ENCODE peak calls at places on chromosomes 1 and 21, in eight cellular contexts. D, B, T, Z, N, C, J and X are unnamed samples.

GRCh38 chr1:8681317-8681650 is 136.2 kb downstream of the RERE start:
- DNase-seq in D (no peak), B (no peak), T (no peak), Z (no peak), N (no peak), C (no peak), J (no peak), X (no peak)

GRCh38 chr1:169601096-169601881 is 15.0 kb upstream of the F5 start:
- DNase-seq in D (no peak), B (no peak), T (peak; percentile 17), Z (peak; percentile 57), N (no peak), C (no peak), J (no peak), X (no peak)

GRCh38 chr1:222068937-222069336 is 327.0 kb upstream of the DUSP10 start:
- DNase-seq in D (no peak), B (no peak), T (no peak), Z (no peak), N (no peak), C (no peak), J (no peak), X (no peak)

GRCh38 chr1:5983361-5984103 is 8.7 kb downstream of the NPHP4 start:
- DNase-seq in D (no peak), B (no peak), T (peak; percentile 26), Z (no peak), N (no peak), C (no peak), J (no peak), X (no peak)

GRCh38 chr1:155527672-155528071 is 34.9 kb downstream of the ASH1L start:
- DNase-seq in D (no peak), B (no peak), T (no peak), Z (peak; percentile 16), N (no peak), C (no peak), J (no peak), X (no peak)

GRCh38 chr1:174157157-174157806 is 2.0 kb upstream of the RABGAP1L start:
- DNase-seq in D (no peak), B (no peak), T (no peak), Z (no peak), N (no peak), C (no peak), J (no peak), X (no peak)

GRCh38 chr21:34715985-34716596 is 47.3 kb downstream of the CLIC6 start:
- DNase-seq in D (no peak), B (no peak), T (no peak), Z (no peak), N (no peak), C (no peak), J (no peak), X (no peak)

GRCh38 chr1:17187065-17187464 is 17.9 kb upstream of the PADI1 start:
- DNase-seq in D (peak; percentile 56), B (no peak), T (no peak), Z (no peak), N (no peak), C (no peak), J (no peak), X (no peak)

GRCh38 chr1:56502700-56503245 is 76.6 kb downstream of the PLPP3 start:
- DNase-seq in D (no peak), B (no peak), T (no peak), Z (no peak), N (no peak), C (no peak), J (no peak), X (no peak)

GRCh38 chr1:29574871-29575270 is 338.5 kb downstream of the PTPRU start:
- DNase-seq in D (no peak), B (no peak), T (no peak), Z (no peak), N (no peak), C (no peak), J (no peak), X (no peak)

GRCh38 chr1:66652556-66652955 is 99.7 kb upstream of the DYNLT5 start:
- DNase-seq in D (no peak), B (no peak), T (no peak), Z (peak; percentile 13), N (no peak), C (no peak), J (no peak), X (no peak)

GRCh38 chr1:45512641-45513054 is 9.0 kb downstream of the PRDX1 start:
- DNase-seq in D (no peak), B (peak; percentile 64), T (peak; percentile 43), Z (peak; percentile 85), N (peak; percentile 55), C (no peak), J (peak; percentile 65), X (peak; percentile 62)

GRCh38 chr21:39348355-39349210 is at the start of gene HMGN1:
- DNase-seq in D (peak; percentile 88), B (peak; percentile 92), T (peak; percentile 86), Z (peak; percentile 94), N (peak; percentile 72), C (peak; percentile 95), J (peak; percentile 87), X (peak; percentile 90)

GRCh38 chr21:41758550-41758949 is 8.3 kb downstream of the RIPK4 start:
- DNase-seq in D (no peak), B (no peak), T (peak; percentile 80), Z (no peak), N (no peak), C (no peak), J (no peak), X (no peak)

GRCh38 chr1:180358649-180359048 is 128.6 kb downstream of the LHX4 start:
- DNase-seq in D (no peak), B (no peak), T (no peak), Z (no peak), N (no peak), C (no peak), J (peak; percentile 12), X (no peak)

GRCh38 chr1:7470904-7471638 is 300.0 kb upstream of the VAMP3 start:
- DNase-seq in D (no peak), B (peak; percentile 92), T (peak; percentile 95), Z (no peak), N (peak; percentile 83), C (peak; percentile 81), J (peak; percentile 46), X (peak; percentile 53)

GRCh38 chr1:200379431-200379755 is 30.4 kb downstream of the ZNF281 start:
- DNase-seq in D (no peak), B (no peak), T (peak; percentile 64), Z (no peak), N (no peak), C (no peak), J (no peak), X (no peak)

GRCh38 chr1:79877086-79877485 is 870.6 kb upstream of the ADGRL4 start:
- DNase-seq in D (no peak), B (no peak), T (no peak), Z (no peak), N (no peak), C (no peak), J (no peak), X (no peak)

GRCh38 chr1:79875187-79875586 is 868.7 kb upstream of the ADGRL4 start:
- DNase-seq in D (no peak), B (no peak), T (no peak), Z (no peak), N (no peak), C (no peak), J (no peak), X (no peak)

GRCh38 chr1:79874289-79874688 is 867.8 kb upstream of the ADGRL4 start:
- DNase-seq in D (no peak), B (no peak), T (no peak), Z (peak; percentile 15), N (no peak), C (no peak), J (no peak), X (no peak)
- H3K27ac ChIP-seq in D (no peak overlapping the region), B (no peak overlapping the region), T (no peak overlapping the region), Z (no peak overlapping the region), N (no peak overlapping the region), C (no peak overlapping the region), J (no peak overlapping the region), X (no peak overlapping the region)

GRCh38 chr1:86868477-86868876 is 45.4 kb downstream of the SELENOF start:
- DNase-seq in D (no peak), B (no peak), T (no peak), Z (no peak), N (no peak), C (no peak), J (no peak), X (no peak)

GRCh38 chr1:86871001-86871400 is 42.9 kb downstream of the SELENOF start:
- DNase-seq in D (no peak), B (no peak), T (no peak), Z (no peak), N (no peak), C (no peak), J (no peak), X (no peak)

GRCh38 chr1:86865973-86866637 is 47.8 kb downstream of the SELENOF start:
- DNase-seq in D (no peak), B (no peak), T (no peak), Z (no peak), N (no peak), C (no peak), J (no peak), X (no peak)

GRCh38 chr1:86861424-86861823 is 52.5 kb downstream of the SELENOF start:
- DNase-seq in D (no peak), B (no peak), T (no peak), Z (no peak), N (no peak), C (no peak), J (no peak), X (no peak)

DNA sequence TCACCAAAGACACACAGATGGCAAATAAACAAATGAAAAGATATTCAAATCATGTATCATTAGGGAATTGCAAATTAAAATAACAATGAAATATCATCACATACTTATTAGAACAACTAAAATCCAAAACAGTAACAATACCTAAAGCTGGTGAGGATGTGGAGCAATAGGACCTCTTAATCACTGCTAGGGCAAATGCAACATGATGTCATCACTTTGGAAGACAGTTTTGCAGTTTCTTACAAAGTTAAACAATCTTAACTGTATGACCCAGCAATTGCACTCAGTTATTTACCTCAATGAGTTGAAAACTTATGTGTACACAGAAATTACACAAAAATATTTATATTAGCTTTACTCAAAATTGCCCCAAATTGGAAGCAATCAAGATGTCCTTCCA is 47.3 kb downstream of the SELENOF start:
- DNase-seq in D (no peak), B (no peak), T (no peak), Z (no peak), N (no peak), C (no peak), J (no peak), X (no peak)
- H3K27ac ChIP-seq in D (no peak overlapping the region), B (no peak overlapping the region), T (no peak overlapping the region), Z (no peak overlapping the region), N (no peak overlapping the region), C (no peak overlapping the region), J (no peak overlapping the region), X (no peak overlapping the region)

GRCh38 chr1:197677313-197677712 is 98.0 kb downstream of the DENND1B start:
- DNase-seq in D (no peak), B (no peak), T (no peak), Z (no peak), N (no peak), C (no peak), J (no peak), X (no peak)
- H3K27ac ChIP-seq in D (no peak overlapping the region), B (no peak overlapping the region), T (no peak overlapping the region), Z (no peak overlapping the region), N (no peak overlapping the region), C (no peak overlapping the region), J (no peak overlapping the region), X (no peak overlapping the region)

DNA sequence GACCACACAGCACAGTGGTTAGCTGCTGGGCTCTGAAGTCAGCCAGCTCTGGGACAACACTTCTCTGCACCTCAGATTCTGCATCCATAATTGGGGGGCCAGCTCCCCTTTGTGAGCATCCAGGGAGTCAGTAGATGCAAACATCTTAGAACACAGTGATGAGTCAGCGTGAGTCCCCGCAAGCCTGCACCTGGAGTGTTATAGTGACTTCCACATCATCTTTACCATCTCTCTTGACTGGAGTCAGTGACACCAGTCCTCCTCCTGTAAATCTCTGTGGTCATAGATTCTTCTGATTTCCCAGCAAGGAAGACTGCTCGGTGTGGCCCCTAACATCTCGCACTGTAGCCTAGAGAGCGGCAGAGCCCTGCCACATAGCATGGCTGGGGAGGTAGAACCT is 13.9 kb upstream of the EDN2 start:
- DNase-seq in D (no peak), B (no peak), T (no peak), Z (no peak), N (no peak), C (no peak), J (no peak), X (no peak)
- H3K27ac ChIP-seq in D (peak overlapping the region; percentile 39), B (no peak overlapping the region), T (peak overlapping the region; percentile 28), Z (no peak overlapping the region), N (peak overlapping the region; percentile 97), C (peak overlapping the region; percentile 42), J (peak overlapping the region; percentile 65), X (peak overlapping the region; percentile 75)